ENCODE peak calls at places on chromosomes 1 and 21, in nine cellular contexts. Q is stimulated activated CD8-positive, alpha-beta memory T cell treated with anti-CD3 and anti-CD28 coated beads, Interleukin-2, amount 100 ng/mL, for 48 hours; J is fibroblast of mammary gland; F is NCI-H1417 treated with DMSO at 0.1 percent for 48 hours; Y is Kasumi-1; O is GM12891; Z is thoracic aorta; N is AG04449; K is CD4-positive, CD25-positive, alpha-beta regulatory T cell. X is an unnamed sample.

GRCh38 chr1:198601936-198602889 is 36.6 kb upstream of the PTPRC start:
- DNase-seq in Q (no peak), J (peak; percentile 64), F (no peak), Y (no peak), O (no peak), Z (no peak), N (peak; percentile 57), K (no peak), X (no peak)

GRCh38 chr1:65572701-65573421 is 152.4 kb downstream of the LEPR start:
- DNase-seq in Q (no peak), J (no peak), F (no peak), Y (no peak), O (no peak), Z (no peak), N (no peak), K (no peak), X (no peak)

GRCh38 chr1:237250055-237250454 is 208.1 kb downstream of the RYR2 start:
- DNase-seq in Q (no peak), J (no peak), F (no peak), Y (no peak), O (no peak), Z (no peak), N (no peak), K (no peak), X (no peak)

GRCh38 chr1:245687636-245688535 is 533.1 kb downstream of the KIF26B start:
- DNase-seq in Q (no peak), J (no peak), F (no peak), Y (no peak), O (no peak), Z (no peak), N (no peak), K (no peak), X (no peak)

GRCh38 chr1:55927934-55928333 is 651.4 kb downstream of the PLPP3 start:
- DNase-seq in Q (no peak), J (peak; percentile 33), F (no peak), Y (no peak), O (no peak), Z (no peak), N (no peak), K (no peak), X (no peak)

GRCh38 chr1:25820247-25821111 is 725 bp downstream of the MTFR1L start:
- DNase-seq in Q (peak; percentile 49), J (peak; percentile 66), F (no peak), Y (peak; percentile 67), O (peak; percentile 85), Z (no peak), N (no peak), K (peak; percentile 45), X (peak; percentile 81)

GRCh38 chr1:14039894-14040430 is 340.0 kb downstream of the PRDM2 start:
- DNase-seq in Q (no peak), J (no peak), F (no peak), Y (no peak), O (no peak), Z (no peak), N (no peak), K (no peak), X (peak; percentile 5)

GRCh38 chr1:154627247-154628121 is 19.5 kb upstream of the ADAR start:
- DNase-seq in Q (peak; percentile 90), J (peak; percentile 91), F (peak; percentile 65), Y (peak; percentile 78), O (peak; percentile 61), Z (peak; percentile 73), N (no peak), K (peak; percentile 80), X (peak; percentile 91)

GRCh38 chr21:37365657-37366487 is 701 bp upstream of the DYRK1A start:
- DNase-seq in Q (peak; percentile 40), J (peak; percentile 41), F (no peak), Y (peak; percentile 73), O (no peak), Z (no peak), N (no peak), K (no peak), X (peak; percentile 80)

GRCh38 chr21:28833181-28833580 is 159.5 kb downstream of the LTN1 start:
- DNase-seq in Q (no peak), J (no peak), F (no peak), Y (no peak), O (no peak), Z (no peak), N (no peak), K (no peak), X (peak; percentile 54)

GRCh38 chr1:153429266-153430165 is 13.2 kb downstream of the S100A7A start:
- DNase-seq in Q (no peak), J (no peak), F (peak; percentile 92), Y (no peak), O (no peak), Z (no peak), N (no peak), K (no peak), X (peak; percentile 87)

GRCh38 chr1:29523531-29523930 is 287.2 kb downstream of the PTPRU start:
- DNase-seq in Q (no peak), J (no peak), F (no peak), Y (no peak), O (no peak), Z (no peak), N (no peak), K (no peak), X (no peak)

GRCh38 chr1:224343679-224344078 is 13.0 kb upstream of the CNIH4 start:
- DNase-seq in Q (no peak), J (no peak), F (no peak), Y (peak; percentile 9), O (no peak), Z (no peak), N (no peak), K (no peak), X (no peak)

GRCh38 chr21:35382696-35383095 is 333.6 kb upstream of the RUNX1 start:
- DNase-seq in Q (no peak), J (no peak), F (no peak), Y (no peak), O (no peak), Z (no peak), N (no peak), K (no peak), X (no peak)

GRCh38 chr1:234925440-234926251 is 203.0 kb downstream of the TOMM20 start:
- DNase-seq in Q (no peak), J (peak; percentile 99), F (no peak), Y (no peak), O (no peak), Z (no peak), N (peak; percentile 99), K (no peak), X (peak; percentile 97)

GRCh38 chr1:53572061-53572801 is 113.0 kb downstream of the DMRTB1 start:
- DNase-seq in Q (no peak), J (no peak), F (no peak), Y (no peak), O (no peak), Z (no peak), N (peak; percentile 56), K (no peak), X (peak; percentile 95)

GRCh38 chr1:168300626-168301025 is 19.9 kb downstream of the TBX19 start:
- DNase-seq in Q (no peak), J (no peak), F (no peak), Y (no peak), O (no peak), Z (no peak), N (no peak), K (no peak), X (no peak)

GRCh38 chr1:232982238-232982944 is 32.0 kb downstream of the NTPCR start:
- DNase-seq in Q (no peak), J (no peak), F (no peak), Y (no peak), O (no peak), Z (no peak), N (no peak), K (no peak), X (peak; percentile 33)

GRCh38 chr1:99595041-99595440 is 50.9 kb upstream of the PALMD start:
- DNase-seq in Q (no peak), J (peak; percentile 24), F (no peak), Y (no peak), O (no peak), Z (no peak), N (no peak), K (no peak), X (no peak)

GRCh38 chr1:54502342-54502741 is 45.7 kb upstream of the ACOT11 start:
- DNase-seq in Q (no peak), J (no peak), F (no peak), Y (no peak), O (no peak), Z (no peak), N (no peak), K (no peak), X (no peak)

GRCh38 chr1:14507227-14507626 is 91.3 kb upstream of the KAZN start:
- DNase-seq in Q (no peak), J (no peak), F (no peak), Y (no peak), O (no peak), Z (no peak), N (no peak), K (no peak), X (no peak)

GRCh38 chr1:185965870-185966269 is 231.7 kb downstream of the HMCN1 start:
- DNase-seq in Q (no peak), J (no peak), F (no peak), Y (no peak), O (no peak), Z (no peak), N (no peak), K (no peak), X (no peak)

GRCh38 chr1:223374064-223374610 is 10.2 kb upstream of the SUSD4 start:
- DNase-seq in Q (no peak), J (no peak), F (no peak), Y (no peak), O (no peak), Z (no peak), N (no peak), K (no peak), X (no peak)

GRCh38 chr1:161390559-161390858 is 22.8 kb upstream of the CFAP126 start:
- DNase-seq in Q (no peak), J (no peak), F (no peak), Y (no peak), O (no peak), Z (no peak), N (no peak), K (no peak), X (no peak)

GRCh38 chr1:67840449-67840848 is 7.2 kb upstream of the GNG12 start:
- DNase-seq in Q (no peak), J (peak; percentile 87), F (no peak), Y (no peak), O (no peak), Z (no peak), N (peak; percentile 69), K (no peak), X (peak; percentile 64)

GRCh38 chr1:108913105-108913948 is 36.5 kb downstream of the GPSM2 start:
- DNase-seq in Q (no peak), J (peak; percentile 19), F (no peak), Y (no peak), O (no peak), Z (no peak), N (no peak), K (no peak), X (no peak)

GRCh38 chr1:169833179-169833901 is 38.6 kb upstream of the METTL18 start:
- DNase-seq in Q (no peak), J (peak; percentile 7), F (no peak), Y (no peak), O (no peak), Z (no peak), N (no peak), K (no peak), X (no peak)

GRCh38 chr21:41480086-41480690 is 27.8 kb downstream of the TMPRSS2 start:
- DNase-seq in Q (no peak), J (no peak), F (no peak), Y (no peak), O (no peak), Z (no peak), N (no peak), K (no peak), X (no peak)

GRCh38 chr1:14952626-14953314 is 200.8 kb upstream of the TMEM51 start:
- DNase-seq in Q (no peak), J (no peak), F (no peak), Y (no peak), O (no peak), Z (no peak), N (no peak), K (no peak), X (no peak)

GRCh38 chr1:160007577-160008200 is 24.1 kb downstream of the PIGM start:
- DNase-seq in Q (no peak), J (peak; percentile 38), F (no peak), Y (peak; percentile 39), O (no peak), Z (no peak), N (no peak), K (no peak), X (peak; percentile 42)

GRCh38 chr1:207848234-207848633 is 62.7 kb downstream of the CD34 start:
- DNase-seq in Q (no peak), J (peak; percentile 88), F (no peak), Y (peak; percentile 94), O (no peak), Z (no peak), N (no peak), K (no peak), X (peak; percentile 97)

X was measured in epithelial cell of esophagus.